ENCODE peak calls at places on chromosome 18, in five cellular contexts. K is AG09309, N is sigmoid colon, Y is A549, X is RWPE1. L is an unnamed sample.

GRCh38 chr18:48858676-48859075 is 92.1 kb downstream of the SMAD7 start:
- DNase-seq in X (no peak), Y (no peak), N (no peak), K (no peak), L (no peak)

GRCh38 chr18:10923671-10924070 is 225.7 kb downstream of the PIEZO2 start:
- DNase-seq in Y (no peak), K (no peak), X (no peak), N (no peak), L (peak; percentile 49)

GRCh38 chr18:8795586-8795985 is 90.2 kb downstream of the MTCL1 start:
- DNase-seq in N (no peak), Y (no peak), K (no peak), X (no peak), L (no peak)

GRCh38 chr18:70423988-70424387 is 135.1 kb downstream of the SOCS6 start:
- DNase-seq in X (peak; percentile 50), Y (no peak), K (peak; percentile 46), N (no peak), L (no peak)

GRCh38 chr18:58988595-58988994 is 123.9 kb downstream of the ZNF532 start:
- DNase-seq in X (no peak), Y (no peak), N (no peak), K (no peak), L (no peak)

GRCh38 chr18:2108581-2108980 is 462.7 kb downstream of the METTL4 start:
- DNase-seq in X (no peak), K (no peak), N (no peak), Y (no peak), L (no peak)

GRCh38 chr18:28124239-28125029 is 52.5 kb downstream of the CDH2 start:
- DNase-seq in Y (no peak), N (no peak), K (no peak), X (no peak), L (no peak)

GRCh38 chr18:2303517-2304238 is 267.6 kb downstream of the METTL4 start:
- DNase-seq in K (no peak), X (peak; percentile 43), Y (peak; percentile 13), N (no peak), L (peak; percentile 60)

GRCh38 chr18:67417864-67418523 is 98.5 kb downstream of the DSEL start:
- DNase-seq in X (peak; percentile 5), K (no peak), N (no peak), Y (peak; percentile 8), L (peak; percentile 67)

GRCh38 chr18:3495691-3496090 is 45.7 kb downstream of the TGIF1 start:
- DNase-seq in K (no peak), Y (no peak), N (no peak), X (no peak), L (no peak)

GRCh38 chr18:30971338-30971956 is 71.1 kb downstream of the DSC3 start:
- DNase-seq in X (no peak), K (no peak), Y (no peak), N (no peak), L (peak; percentile 52)
- TF ChIP-seq CTCF in X (peak; percentile 71), K (peak; percentile 32), Y (peak; percentile 40), N (peak; percentile 26), L (peak; percentile 36)

GRCh38 chr18:55522011-55522410 is 66.0 kb downstream of the TCF4 start:
- DNase-seq in Y (no peak), K (no peak), N (no peak), X (no peak), L (peak; percentile 23)
- TF ChIP-seq CTCF in Y (no peak), K (peak; percentile 30), N (no peak), X (no peak), L (no peak)

DNA sequence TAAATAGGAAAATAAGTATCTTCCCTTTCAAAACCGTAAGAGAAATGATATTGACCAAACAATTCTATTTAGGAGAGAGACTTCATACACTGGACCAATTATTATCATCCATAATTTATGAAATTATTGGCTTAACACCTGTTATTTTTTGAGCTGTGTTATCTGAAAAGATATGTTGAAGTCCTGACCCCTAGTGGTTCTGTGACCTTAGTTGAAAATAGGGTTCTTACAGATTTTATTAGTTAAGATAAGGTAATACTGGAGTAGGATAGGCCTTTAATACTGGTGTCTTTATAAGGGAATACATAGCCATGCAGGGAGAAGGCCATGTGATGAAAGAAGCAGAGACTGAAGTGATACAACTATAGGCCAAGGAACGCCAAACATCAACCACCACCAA is 659.6 kb downstream of the DCC start:
- DNase-seq in X (no peak), Y (no peak), K (no peak), N (no peak), L (no peak)
- TF ChIP-seq CTCF in X (no peak), Y (no peak), K (no peak), N (no peak), L (no peak)

GRCh38 chr18:32238635-32239268 is 48.9 kb downstream of the MEP1B start:
- DNase-seq in Y (no peak), K (no peak), N (no peak), X (no peak), L (no peak)
- TF ChIP-seq CTCF in Y (no peak), K (no peak), N (no peak), X (no peak), L (no peak)

DNA sequence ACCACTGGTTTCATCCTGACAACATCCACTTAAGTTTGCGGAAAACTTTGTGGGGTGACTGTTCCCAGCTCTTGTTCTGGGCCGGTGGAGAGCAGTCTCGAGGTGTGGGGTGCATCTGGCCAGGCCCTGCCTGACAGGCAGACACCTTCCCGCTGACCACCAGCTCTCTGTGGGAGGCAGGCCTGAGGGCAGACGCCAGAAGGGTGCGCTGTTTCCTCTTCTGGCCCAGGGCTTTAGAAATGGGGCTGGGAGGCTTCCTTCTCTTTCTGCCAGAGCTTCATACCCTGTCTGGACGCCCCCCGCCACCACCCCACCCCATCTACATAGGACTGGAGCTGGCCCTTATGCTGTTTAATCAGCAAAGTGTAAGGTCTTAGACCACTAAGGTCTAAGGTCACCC is 263.8 kb downstream of the LOXHD1 start:
- DNase-seq in X (no peak), N (no peak), Y (no peak), K (no peak), L (no peak)
- TF ChIP-seq CTCF in X (no peak), N (no peak), Y (no peak), K (peak; percentile 8), L (no peak)

DNA sequence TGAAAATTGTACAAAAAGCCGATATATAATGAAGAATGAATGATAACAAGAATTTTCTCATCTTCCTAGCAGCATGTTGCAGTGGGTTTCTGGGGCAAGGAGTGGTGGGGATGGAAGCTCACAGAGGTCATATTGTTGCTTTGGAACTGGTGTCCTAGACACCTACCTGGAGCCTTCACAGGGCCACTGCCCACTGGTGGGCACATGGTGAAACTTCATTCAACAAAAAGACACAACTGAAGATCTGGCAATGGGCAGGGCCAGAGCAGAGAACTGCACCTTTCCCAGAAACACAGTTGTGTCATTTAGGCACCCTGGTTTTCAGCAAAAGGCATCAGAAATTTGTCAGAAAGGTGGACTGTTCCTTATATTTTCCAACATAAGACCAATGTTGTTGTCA is 115.3 kb downstream of the FHOD3 start:
- DNase-seq in Y (peak; percentile 4), X (no peak), K (no peak), N (no peak), L (peak; percentile 60)
- TF ChIP-seq CTCF in Y (no peak), X (no peak), K (peak; percentile 62), N (no peak), L (peak; percentile 55)

GRCh38 chr18:62808116-62808515 is 92.8 kb downstream of the PHLPP1 start:
- DNase-seq in X (no peak), N (no peak), K (no peak), Y (no peak), L (no peak)

GRCh38 chr18:62807406-62807805 is 92.1 kb downstream of the PHLPP1 start:
- DNase-seq in N (no peak), X (no peak), K (no peak), Y (no peak), L (peak; percentile 9)

GRCh38 chr18:62799977-62800376 is 84.6 kb downstream of the PHLPP1 start:
- DNase-seq in X (no peak), N (no peak), K (no peak), Y (no peak), L (no peak)

GRCh38 chr18:62797329-62797728 is 82.0 kb downstream of the PHLPP1 start:
- DNase-seq in N (no peak), K (no peak), X (no peak), Y (no peak), L (no peak)

DNA sequence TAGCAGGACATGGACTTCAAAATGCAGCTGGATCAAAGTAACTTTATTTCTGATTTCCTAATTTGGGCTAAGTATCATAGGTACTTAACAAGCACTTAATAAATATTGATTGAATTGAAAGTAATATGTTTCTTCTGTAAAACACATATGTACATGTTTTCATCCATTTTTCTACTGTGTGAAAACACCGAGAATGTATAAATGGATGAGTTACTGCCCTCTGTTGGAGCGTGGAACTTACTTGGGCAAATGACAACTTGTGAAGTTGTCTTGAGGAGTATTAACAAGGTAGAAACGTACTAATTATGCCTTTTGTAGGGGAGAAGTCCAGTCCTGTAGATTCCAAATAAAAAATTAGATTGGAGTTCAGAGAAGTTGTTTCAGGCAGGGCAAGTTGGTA is 87.2 kb downstream of the PHLPP1 start:
- DNase-seq in N (no peak), K (no peak), X (no peak), Y (no peak), L (peak; percentile 47)
- TF ChIP-seq CTCF in N (peak; percentile 25), K (peak; percentile 30), X (peak; percentile 18), Y (peak; percentile 23), L (peak; percentile 40)

DNA sequence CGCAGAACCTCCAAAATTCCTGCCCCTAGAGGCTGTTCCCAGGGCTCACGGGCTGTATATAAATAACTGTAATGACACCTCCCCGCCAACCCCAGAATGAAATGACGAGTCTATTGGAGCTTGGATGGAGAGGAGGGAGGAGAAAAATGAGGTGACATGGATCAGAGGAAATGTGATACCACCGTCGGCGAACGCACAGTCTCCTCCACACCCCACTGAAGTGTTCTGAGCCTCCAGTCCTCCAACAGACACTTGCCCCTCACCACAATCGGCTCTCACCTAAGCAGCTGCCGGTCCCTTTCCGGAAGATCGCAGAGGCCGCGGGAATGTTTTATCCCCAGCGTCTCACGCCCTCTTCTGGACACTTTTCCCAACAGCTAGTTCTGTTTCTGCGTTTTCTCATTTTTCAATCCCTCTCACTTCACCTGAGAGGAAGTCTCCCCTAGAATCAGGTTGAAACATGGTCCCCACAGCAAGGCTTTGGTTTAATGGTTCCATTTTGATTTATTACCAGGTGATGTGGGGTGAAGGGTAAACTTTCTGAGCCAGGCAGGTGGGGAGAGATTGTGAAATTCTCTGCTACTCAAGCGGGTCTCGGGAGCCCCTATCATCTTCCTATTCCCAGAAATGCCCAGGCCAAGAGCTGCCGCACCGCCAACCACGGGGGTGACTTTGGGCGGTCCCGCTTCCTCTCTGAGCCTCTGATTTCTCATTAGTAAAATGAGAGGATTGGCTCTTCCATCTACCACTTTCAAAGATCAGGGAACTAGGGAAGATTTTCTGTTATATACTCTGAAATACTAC is 9.1 kb upstream of the MYO5B start:
- DNase-seq in K (no peak), N (no peak), X (peak; percentile 36), Y (peak; percentile 24), L (peak; percentile 70)
- TF ChIP-seq CTCF in K (peak; percentile 65), N (peak; percentile 38), X (peak; percentile 50), Y (peak; percentile 51), L (peak; percentile 68)

GRCh38 chr18:6427281-6427680 is 12.6 kb upstream of the L3MBTL4 start:
- DNase-seq in K (no peak), Y (no peak), X (no peak), N (no peak), L (no peak)
- TF ChIP-seq CTCF in K (no peak), Y (no peak), X (no peak), N (no peak), L (no peak)

L was measured in MCF 10A.